ENCODE peak calls at places on chromosomes 6 and 20, in seven cellular contexts. T is NCI-H460; K is hippocampal formation; L is CD8-positive, alpha-beta memory T cell; J is Calu3; Z is GM19239; O is GM04503. E is an unnamed sample.

GRCh38 chr20:60446273-60447111 is 488.3 kb downstream of the CDH26 start:
- DNase-seq in O (no peak), Z (no peak), K (no peak), L (no peak), T (no peak), J (no peak), E (no peak)

GRCh38 chr6:3367630-3368029 is 89.2 kb downstream of the SLC22A23 start:
- DNase-seq in J (no peak), Z (no peak), T (no peak), L (no peak), K (no peak), O (no peak), E (no peak)

GRCh38 chr6:1610497-1611321 is 994 bp downstream of the FOXC1 start:
- DNase-seq in L (no peak), O (no peak), Z (no peak), J (no peak), T (no peak), K (no peak), E (no peak)

GRCh38 chr6:96836579-96837137 is 619 bp downstream of the GPR63 start:
- DNase-seq in J (no peak), O (no peak), Z (no peak), K (no peak), L (no peak), T (no peak), E (peak; percentile 11)

GRCh38 chr20:25699914-25700313 is 3.3 kb upstream of the ZNF337 start:
- DNase-seq in O (no peak), Z (no peak), L (no peak), K (no peak), T (no peak), J (no peak), E (no peak)

GRCh38 chr20:48686238-48687096 is 141.3 kb downstream of the PREX1 start:
- DNase-seq in Z (no peak), J (no peak), T (no peak), K (no peak), L (no peak), O (no peak), E (no peak)

GRCh38 chr6:165118736-165119135 is 190.7 kb downstream of the C6orf118 start:
- DNase-seq in O (no peak), Z (no peak), L (no peak), T (no peak), K (no peak), J (no peak), E (no peak)

GRCh38 chr6:139173172-139173571 is 38.3 kb downstream of the HECA start:
- DNase-seq in J (peak; percentile 2), K (no peak), T (no peak), O (no peak), Z (no peak), L (peak; percentile 39), E (no peak)

GRCh38 chr6:161272600-161273355 is 1.1 kb downstream of the AGPAT4 start:
- DNase-seq in T (no peak), L (no peak), O (no peak), Z (no peak), J (peak; percentile 34), K (no peak), E (no peak)

GRCh38 chr20:48294196-48294595 is 508.9 kb upstream of the SULF2 start:
- DNase-seq in O (no peak), Z (no peak), L (no peak), T (no peak), J (no peak), K (no peak), E (no peak)